ENCODE peak calls at places on chromosome 9, in four cellular contexts. One of them, this sample, is unnamed.

GRCh38 chr9:22469928-22470544 is 23.4 kb downstream of the DMRTA1 start:
- DNase-seq in COR-L47: peak
- DNase-seq in heart left ventricle: no peak
- DNase-seq in T-helper 1 cell: no peak
- DNase-seq in this sample: no peak

GRCh38 chr9:100287186-100287585 is 65.6 kb downstream of the TEX10 start:
- DNase-seq in COR-L47: no peak
- DNase-seq in heart left ventricle: no peak
- DNase-seq in T-helper 1 cell: no peak
- DNase-seq in this sample: no peak

GRCh38 chr9:112252194-112252593 is 77.1 kb upstream of the SUSD1 start:
- DNase-seq in COR-L47: no peak
- DNase-seq in heart left ventricle: no peak
- DNase-seq in T-helper 1 cell: no peak
- DNase-seq in this sample: no peak

GRCh38 chr9:126952180-126952960 is 37.8 kb downstream of the RALGPS1 start:
- DNase-seq in COR-L47: no peak
- DNase-seq in heart left ventricle: no peak
- DNase-seq in T-helper 1 cell: no peak
- DNase-seq in this sample: no peak

GRCh38 chr9:124280176-124280691 is 22.5 kb downstream of the NEK6 start:
- DNase-seq in COR-L47: no peak
- DNase-seq in heart left ventricle: peak
- DNase-seq in T-helper 1 cell: no peak
- DNase-seq in this sample: no peak

GRCh38 chr9:135974220-135974573 is 13.0 kb upstream of the UBAC1 start:
- DNase-seq in COR-L47: no peak
- DNase-seq in heart left ventricle: no peak
- DNase-seq in T-helper 1 cell: no peak
- DNase-seq in this sample: no peak

GRCh38 chr9:137965177-137965795 is 87.7 kb downstream of the CACNA1B start:
- DNase-seq in COR-L47: no peak
- DNase-seq in heart left ventricle: no peak
- DNase-seq in T-helper 1 cell: no peak
- DNase-seq in this sample: no peak

GRCh38 chr9:76905984-76906861 is at the start of gene PRUNE2:
- DNase-seq in COR-L47: peak
- DNase-seq in heart left ventricle: peak
- DNase-seq in T-helper 1 cell: no peak
- DNase-seq in this sample: no peak

GRCh38 chr9:71322311-71322710 is 200.9 kb upstream of the TRPM3 start:
- DNase-seq in COR-L47: no peak
- DNase-seq in heart left ventricle: no peak
- DNase-seq in T-helper 1 cell: no peak
- DNase-seq in this sample: no peak

GRCh38 chr9:30075022-30075421 is 2309.4 kb upstream of the ACO1 start:
- DNase-seq in COR-L47: no peak
- DNase-seq in heart left ventricle: no peak
- DNase-seq in T-helper 1 cell: no peak
- DNase-seq in this sample: no peak

GRCh38 chr9:88237454-88238280 is 99.4 kb upstream of the SPATA31C2 start:
- DNase-seq in COR-L47: no peak
- DNase-seq in heart left ventricle: no peak
- DNase-seq in T-helper 1 cell: no peak
- DNase-seq in this sample: no peak

GRCh38 chr9:111456536-111456935 is 27.6 kb downstream of the ECPAS start:
- DNase-seq in COR-L47: no peak
- DNase-seq in heart left ventricle: no peak
- DNase-seq in T-helper 1 cell: no peak
- DNase-seq in this sample: no peak

GRCh38 chr9:77291714-77292113 is 114.4 kb downstream of the VPS13A start:
- DNase-seq in COR-L47: no peak
- DNase-seq in heart left ventricle: no peak
- DNase-seq in T-helper 1 cell: no peak
- DNase-seq in this sample: no peak

GRCh38 chr9:76564300-76564699 is 105.3 kb downstream of the GCNT1 start:
- DNase-seq in COR-L47: no peak
- DNase-seq in heart left ventricle: no peak
- DNase-seq in T-helper 1 cell: no peak
- DNase-seq in this sample: no peak

GRCh38 chr9:6408320-6408719 is 4.7 kb upstream of the UHRF2 start:
- DNase-seq in COR-L47: no peak
- DNase-seq in heart left ventricle: no peak
- DNase-seq in T-helper 1 cell: no peak
- DNase-seq in this sample: no peak

GRCh38 chr9:120431268-120431667 is 148.7 kb downstream of the CDK5RAP2 start:
- DNase-seq in COR-L47: no peak
- DNase-seq in heart left ventricle: no peak
- DNase-seq in T-helper 1 cell: no peak
- DNase-seq in this sample: no peak